ENCODE peak calls at places on chromosomes 7 and 10, in four cellular contexts. One of them, this sample, is unnamed.

GRCh38 chr7:1925973-1926907 is 256.2 kb downstream of the ELFN1 start:
- DNase-seq in SK-N-SH: no peak
- DNase-seq in GM12878: no peak
- DNase-seq in K562: peak; percentile 33
- DNase-seq in this sample: no peak

GRCh38 chr7:13352677-13353076 is 636.8 kb downstream of the ETV1 start:
- DNase-seq in SK-N-SH: no peak
- DNase-seq in GM12878: no peak
- DNase-seq in K562: no peak
- DNase-seq in this sample: no peak

GRCh38 chr7:135430626-135431025 is 79.3 kb downstream of the CNOT4 start:
- DNase-seq in SK-N-SH: no peak
- DNase-seq in GM12878: no peak
- DNase-seq in K562: no peak
- DNase-seq in this sample: no peak

GRCh38 chr7:26201261-26202018 is at the start of gene CBX3:
- DNase-seq in SK-N-SH: peak; percentile 98
- DNase-seq in GM12878: peak; percentile 73
- DNase-seq in K562: peak; percentile 97
- DNase-seq in this sample: peak; percentile 96

GRCh38 chr7:33807779-33808482 is 97.4 kb upstream of the BMPER start:
- DNase-seq in SK-N-SH: peak; percentile 48
- DNase-seq in GM12878: no peak
- DNase-seq in K562: peak; percentile 23
- DNase-seq in this sample: no peak

GRCh38 chr10:91919651-91920050 is 3.9 kb upstream of the BTAF1 start:
- DNase-seq in SK-N-SH: no peak
- DNase-seq in GM12878: no peak
- DNase-seq in K562: no peak
- DNase-seq in this sample: no peak

GRCh38 chr10:88901610-88902327 is 21.7 kb downstream of the STAMBPL1 start:
- DNase-seq in SK-N-SH: no peak
- DNase-seq in GM12878: peak; percentile 94
- DNase-seq in K562: no peak
- DNase-seq in this sample: peak; percentile 24

GRCh38 chr7:157685430-157686284 is 348.9 kb downstream of the DNAJB6 start:
- DNase-seq in SK-N-SH: peak; percentile 44
- DNase-seq in GM12878: no peak
- DNase-seq in K562: no peak
- DNase-seq in this sample: no peak

GRCh38 chr10:88196298-88196697 is 332.9 kb downstream of the PTEN start:
- DNase-seq in SK-N-SH: no peak
- DNase-seq in GM12878: no peak
- DNase-seq in K562: no peak
- DNase-seq in this sample: no peak

GRCh38 chr7:46281071-46281470 is 360.0 kb upstream of the IGFBP3 start:
- DNase-seq in SK-N-SH: no peak
- DNase-seq in GM12878: no peak
- DNase-seq in K562: no peak
- DNase-seq in this sample: no peak

GRCh38 chr7:7970620-7971307 is 2.2 kb downstream of the GLCCI1 start:
- DNase-seq in SK-N-SH: peak; percentile 46
- DNase-seq in GM12878: no peak
- DNase-seq in K562: peak; percentile 45
- DNase-seq in this sample: peak; percentile 14

GRCh38 chr10:31935678-31936077 is 7.0 kb upstream of the ARHGAP12 start:
- DNase-seq in SK-N-SH: no peak
- DNase-seq in GM12878: no peak
- DNase-seq in K562: no peak
- DNase-seq in this sample: no peak

GRCh38 chr7:94907420-94908203 is at the start of gene PPP1R9A:
- DNase-seq in SK-N-SH: peak; percentile 82
- DNase-seq in GM12878: no peak
- DNase-seq in K562: no peak
- DNase-seq in this sample: no peak

GRCh38 chr7:66539264-66539623 is 89.4 kb upstream of the KCTD7 start:
- DNase-seq in SK-N-SH: no peak
- DNase-seq in GM12878: no peak
- DNase-seq in K562: no peak
- DNase-seq in this sample: no peak

GRCh38 chr7:27244488-27245123 is 2.0 kb downstream of the EVX1 start:
- DNase-seq in SK-N-SH: no peak
- DNase-seq in GM12878: no peak
- DNase-seq in K562: no peak
- DNase-seq in this sample: no peak

GRCh38 chr7:27071622-27072390 is 24.0 kb downstream of the HOXA1 start:
- DNase-seq in SK-N-SH: no peak
- DNase-seq in GM12878: no peak
- DNase-seq in K562: peak; percentile 65
- DNase-seq in this sample: peak; percentile 67

GRCh38 chr10:47266602-47267001 is 33.4 kb upstream of the GDF10 start:
- DNase-seq in SK-N-SH: no peak
- DNase-seq in GM12878: no peak
- DNase-seq in K562: no peak
- DNase-seq in this sample: no peak

GRCh38 chr7:70539196-70539595 is 592.7 kb upstream of the GALNT17 start:
- DNase-seq in SK-N-SH: no peak
- DNase-seq in GM12878: no peak
- DNase-seq in K562: no peak
- DNase-seq in this sample: no peak

GRCh38 chr10:110512461-110513187 is 14.9 kb downstream of the DUSP5 start:
- DNase-seq in SK-N-SH: no peak
- DNase-seq in GM12878: no peak
- DNase-seq in K562: peak; percentile 43
- DNase-seq in this sample: no peak

GRCh38 chr7:117873056-117873932 is at the start of gene CTTNBP2:
- DNase-seq in SK-N-SH: peak; percentile 75
- DNase-seq in GM12878: no peak
- DNase-seq in K562: peak; percentile 5
- DNase-seq in this sample: no peak

GRCh38 chr7:54662701-54663100 is 96.3 kb downstream of the SEC61G start:
- DNase-seq in SK-N-SH: no peak
- DNase-seq in GM12878: no peak
- DNase-seq in K562: no peak
- DNase-seq in this sample: no peak

GRCh38 chr7:76397409-76398183 is 11.9 kb downstream of the SSC4D start:
- DNase-seq in SK-N-SH: peak; percentile 100
- DNase-seq in GM12878: peak; percentile 19
- DNase-seq in K562: peak; percentile 98
- DNase-seq in this sample: peak; percentile 87

GRCh38 chr10:51422311-51423120 is 276.9 kb downstream of the CSTF2T start:
- DNase-seq in SK-N-SH: peak; percentile 21
- DNase-seq in GM12878: peak; percentile 8
- DNase-seq in K562: peak; percentile 22
- DNase-seq in this sample: no peak

GRCh38 chr10:93085272-93085859 is 11.7 kb downstream of the CYP26A1 start:
- DNase-seq in SK-N-SH: no peak
- DNase-seq in GM12878: peak; percentile 38
- DNase-seq in K562: no peak
- DNase-seq in this sample: no peak

GRCh38 chr7:107538001-107538400 is 25.7 kb downstream of the COG5 start:
- DNase-seq in SK-N-SH: no peak
- DNase-seq in GM12878: no peak
- DNase-seq in K562: no peak
- DNase-seq in this sample: no peak

GRCh38 chr10:131706476-131706875 is 194.3 kb upstream of the PPP2R2D start:
- DNase-seq in SK-N-SH: no peak
- DNase-seq in GM12878: no peak
- DNase-seq in K562: no peak
- DNase-seq in this sample: no peak

GRCh38 chr10:110083884-110084283 is 76.1 kb downstream of the ADD3 start:
- DNase-seq in SK-N-SH: no peak
- DNase-seq in GM12878: no peak
- DNase-seq in K562: peak; percentile 70
- DNase-seq in this sample: no peak

GRCh38 chr10:44071479-44071878 is 313.4 kb downstream of the CXCL12 start:
- DNase-seq in SK-N-SH: no peak
- DNase-seq in GM12878: no peak
- DNase-seq in K562: no peak
- DNase-seq in this sample: no peak

GRCh38 chr10:32073676-32074075 is 17.5 kb upstream of the KIF5B start:
- DNase-seq in SK-N-SH: no peak
- DNase-seq in GM12878: no peak
- DNase-seq in K562: no peak
- DNase-seq in this sample: no peak

GRCh38 chr7:56083150-56083785 is 9.5 kb downstream of the PHKG1 start:
- DNase-seq in SK-N-SH: peak; percentile 92
- DNase-seq in GM12878: no peak
- DNase-seq in K562: no peak
- DNase-seq in this sample: no peak

GRCh38 chr7:47625861-47626444 is 44.0 kb upstream of the TNS3 start:
- DNase-seq in SK-N-SH: no peak
- DNase-seq in GM12878: no peak
- DNase-seq in K562: no peak
- DNase-seq in this sample: no peak

GRCh38 chr7:47633134-47633533 is 51.2 kb upstream of the TNS3 start:
- DNase-seq in SK-N-SH: no peak
- DNase-seq in GM12878: no peak
- DNase-seq in K562: no peak
- DNase-seq in this sample: no peak

GRCh38 chr10:105188737-105189463 is 547.8 kb downstream of the SORCS3 start:
- DNase-seq in SK-N-SH: no peak
- DNase-seq in GM12878: no peak
- DNase-seq in K562: no peak
- DNase-seq in this sample: no peak

GRCh38 chr7:53531-53930 is 138.8 kb upstream of the FAM20C start:
- DNase-seq in SK-N-SH: no peak
- DNase-seq in GM12878: no peak
- DNase-seq in K562: no peak
- DNase-seq in this sample: no peak

GRCh38 chr7:102434039-102434481 is 685 bp downstream of the ORAI2 start:
- DNase-seq in SK-N-SH: peak; percentile 75
- DNase-seq in GM12878: no peak
- DNase-seq in K562: no peak
- DNase-seq in this sample: no peak

GRCh38 chr10:93357680-93358079 is 124.5 kb downstream of the MYOF start:
- DNase-seq in SK-N-SH: peak; percentile 53
- DNase-seq in GM12878: no peak
- DNase-seq in K562: peak; percentile 40
- DNase-seq in this sample: peak; percentile 23

DNA sequence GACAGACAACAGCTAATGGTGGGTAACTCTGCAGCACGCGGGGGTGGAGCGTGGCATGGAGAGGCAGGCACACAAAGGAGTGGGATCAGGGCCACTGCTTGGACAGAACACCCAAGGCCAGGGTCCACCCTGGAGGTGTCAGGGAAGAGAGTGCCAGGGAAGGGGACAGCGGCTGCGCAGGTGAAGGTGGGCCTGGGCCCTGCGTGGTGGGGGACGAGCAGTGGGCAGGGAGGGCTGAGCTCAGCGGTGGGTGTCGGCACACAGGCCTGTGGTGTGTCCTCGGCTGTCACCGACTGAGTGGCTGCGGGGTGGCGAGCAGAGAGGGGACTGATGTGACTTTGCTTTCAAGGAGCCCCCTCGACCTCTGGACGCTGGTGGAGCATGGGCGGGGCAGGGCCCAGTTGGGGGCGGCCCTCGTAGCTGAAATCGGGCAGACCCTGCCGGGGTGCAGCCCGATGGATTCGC is 8.4 kb upstream of the SCART1 start:
- DNase-seq in SK-N-SH: peak; percentile 18
- DNase-seq in GM12878: no peak
- DNase-seq in K562: no peak
- DNase-seq in this sample: no peak
- TF ChIP-seq GABPA in SK-N-SH: no peak
- TF ChIP-seq GABPA in GM12878: no peak
- TF ChIP-seq GABPA in K562: no peak
- TF ChIP-seq GABPA in this sample: no peak

DNA sequence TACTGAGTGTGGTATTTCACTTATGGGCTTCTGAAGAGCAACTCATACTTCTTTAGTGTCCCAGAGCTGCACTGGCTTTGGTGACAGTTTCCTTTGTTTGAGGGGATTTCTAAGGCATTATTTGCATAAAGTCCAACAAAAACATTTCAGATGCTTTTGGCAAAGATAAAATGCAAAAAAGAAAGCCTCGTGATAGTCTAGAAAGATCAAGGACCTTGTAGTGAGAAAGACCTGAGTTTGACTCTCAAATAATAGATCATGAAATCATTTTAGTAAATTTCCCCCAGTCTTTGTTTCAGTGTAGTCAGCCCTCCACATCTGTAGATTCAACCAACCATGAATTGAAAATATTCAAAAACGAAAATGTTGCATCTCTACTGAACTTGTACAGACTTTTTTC is 107.4 kb downstream of the EEPD1 start:
- DNase-seq in SK-N-SH: no peak
- DNase-seq in GM12878: no peak
- DNase-seq in K562: no peak
- DNase-seq in this sample: no peak
- TF ChIP-seq GABPA in SK-N-SH: no peak
- TF ChIP-seq GABPA in GM12878: no peak
- TF ChIP-seq GABPA in K562: no peak
- TF ChIP-seq GABPA in this sample: no peak

GRCh38 chr7:100166966-100167911 is 1.2 kb downstream of the GAL3ST4 start:
- DNase-seq in SK-N-SH: peak; percentile 70
- DNase-seq in GM12878: no peak
- DNase-seq in K562: peak; percentile 68
- DNase-seq in this sample: no peak
- TF ChIP-seq GABPA in SK-N-SH: no peak
- TF ChIP-seq GABPA in GM12878: no peak
- TF ChIP-seq GABPA in K562: no peak
- TF ChIP-seq GABPA in this sample: no peak

GRCh38 chr7:103644319-103644718 is 198.3 kb upstream of the SLC26A5 start:
- DNase-seq in SK-N-SH: no peak
- DNase-seq in GM12878: no peak
- DNase-seq in K562: no peak
- DNase-seq in this sample: no peak

GRCh38 chr7:103636153-103636552 is 190.1 kb upstream of the SLC26A5 start:
- DNase-seq in SK-N-SH: no peak
- DNase-seq in GM12878: no peak
- DNase-seq in K562: no peak
- DNase-seq in this sample: no peak

GRCh38 chr7:103637080-103637479 is 191.1 kb upstream of the SLC26A5 start:
- DNase-seq in SK-N-SH: no peak
- DNase-seq in GM12878: no peak
- DNase-seq in K562: no peak
- DNase-seq in this sample: no peak

GRCh38 chr7:103637726-103638125 is 191.7 kb upstream of the SLC26A5 start:
- DNase-seq in SK-N-SH: no peak
- DNase-seq in GM12878: no peak
- DNase-seq in K562: no peak
- DNase-seq in this sample: no peak

GRCh38 chr7:103640031-103640779 is 194.2 kb upstream of the SLC26A5 start:
- DNase-seq in SK-N-SH: no peak
- DNase-seq in GM12878: no peak
- DNase-seq in K562: no peak
- DNase-seq in this sample: no peak
- TF ChIP-seq GABPA in SK-N-SH: no peak
- TF ChIP-seq GABPA in GM12878: no peak
- TF ChIP-seq GABPA in K562: no peak
- TF ChIP-seq GABPA in this sample: no peak

GRCh38 chr10:95391570-95392249 is 100.9 kb upstream of the PDLIM1 start:
- DNase-seq in SK-N-SH: no peak
- DNase-seq in GM12878: no peak
- DNase-seq in K562: peak; percentile 46
- DNase-seq in this sample: no peak
- TF ChIP-seq GABPA in SK-N-SH: no peak
- TF ChIP-seq GABPA in GM12878: no peak
- TF ChIP-seq GABPA in K562: no peak
- TF ChIP-seq GABPA in this sample: no peak

This sample was measured in HL-60.